ENCODE peak calls at places on chromosomes 3 and 15, in nine cellular contexts. I, W, U, L, P, D, J, Y and M are unnamed samples.

GRCh38 chr3:141192345-141192744 is 39.3 kb upstream of the PXYLP1 start:
- DNase-seq in P (peak), Y (peak), I (peak), W (peak), U (peak), L (peak), J (peak), D (peak), M (peak)

GRCh38 chr15:59594493-59594942 is 17.1 kb upstream of the GCNT3 start:
- DNase-seq in J (peak), D (no peak), I (peak), Y (no peak), U (no peak), P (no peak), W (peak), L (peak), M (no peak)

GRCh38 chr3:116314476-116314875 is 130.8 kb downstream of the LSAMP start:
- DNase-seq in J (no peak), D (no peak), I (no peak), Y (no peak), L (no peak), W (no peak), U (no peak), P (no peak), M (no peak)

GRCh38 chr15:56241374-56242085 is 2.1 kb downstream of the RFX7 start:
- DNase-seq in U (no peak), J (no peak), P (no peak), I (no peak), D (no peak), Y (no peak), L (no peak), W (no peak), M (no peak)

GRCh38 chr3:99319450-99319849 is 318.9 kb upstream of the COL8A1 start:
- DNase-seq in D (no peak), L (no peak), Y (no peak), U (no peak), W (no peak), P (no peak), J (no peak), I (no peak), M (no peak)

GRCh38 chr3:111541911-111542483 is at the start of gene CD96:
- DNase-seq in W (no peak), Y (no peak), L (peak), D (peak), I (no peak), P (no peak), J (no peak), U (no peak), M (no peak)

GRCh38 chr3:187744169-187745151 is 808 bp downstream of the BCL6 start:
- DNase-seq in L (peak), U (peak), W (no peak), J (peak), Y (no peak), D (no peak), I (peak), P (no peak), M (peak)

GRCh38 chr3:170189396-170190256 is 8.1 kb upstream of the PHC3 start:
- DNase-seq in W (no peak), Y (no peak), P (no peak), D (no peak), J (no peak), L (no peak), I (no peak), U (no peak), M (no peak)

GRCh38 chr3:52085883-52086282 is 29.5 kb upstream of the DUSP7 start:
- DNase-seq in L (no peak), J (no peak), P (no peak), I (no peak), D (peak), Y (no peak), W (no peak), U (peak), M (peak)

GRCh38 chr3:134406331-134407246 is 32.3 kb upstream of the AMOTL2 start:
- DNase-seq in I (peak), P (peak), Y (no peak), J (peak), L (peak), D (no peak), W (no peak), U (peak), M (peak)

GRCh38 chr3:11195201-11195600 is 40.9 kb downstream of the HRH1 start:
- DNase-seq in U (no peak), J (no peak), P (no peak), L (no peak), D (no peak), I (no peak), W (no peak), Y (no peak), M (no peak)

GRCh38 chr3:159844801-159845261 is 143.8 kb upstream of the IL12A start:
- DNase-seq in Y (no peak), L (no peak), W (no peak), I (no peak), J (no peak), U (no peak), D (no peak), P (no peak), M (no peak)

GRCh38 chr15:67543348-67543718 is 830 bp downstream of the MAP2K5 start:
- DNase-seq in Y (no peak), U (no peak), D (no peak), I (peak), W (no peak), J (no peak), P (no peak), L (peak), M (no peak)

GRCh38 chr15:88021601-88022000 is 234.9 kb downstream of the NTRK3 start:
- DNase-seq in W (no peak), Y (no peak), D (no peak), I (no peak), J (no peak), U (no peak), L (no peak), P (no peak), M (no peak)

GRCh38 chr15:53910236-53910849 is 67.9 kb upstream of the UNC13C start:
- DNase-seq in W (no peak), J (no peak), Y (no peak), I (peak), U (no peak), L (peak), D (no peak), P (no peak), M (no peak)

GRCh38 chr3:55585856-55586255 is 98.8 kb upstream of the WNT5A start:
- DNase-seq in L (no peak), U (no peak), W (no peak), D (no peak), P (no peak), Y (no peak), I (no peak), J (no peak), M (peak)

GRCh38 chr3:177191108-177191779 is 6.0 kb downstream of the TBL1XR1 start:
- DNase-seq in I (no peak), Y (no peak), U (no peak), J (no peak), D (no peak), W (no peak), P (no peak), L (no peak), M (no peak)

GRCh38 chr3:128355549-128355930 is 111.2 kb downstream of the DNAJB8 start:
- DNase-seq in P (no peak), D (no peak), W (no peak), L (no peak), U (no peak), J (no peak), Y (no peak), I (no peak), M (no peak)

GRCh38 chr3:53039376-53039752 is 6.5 kb downstream of the SFMBT1 start:
- DNase-seq in D (no peak), W (no peak), U (no peak), Y (no peak), I (no peak), J (no peak), P (no peak), L (no peak), M (no peak)

GRCh38 chr3:176479291-176479690 is 718.0 kb downstream of the TBL1XR1 start:
- DNase-seq in Y (no peak), U (no peak), P (no peak), L (no peak), D (no peak), I (no peak), J (no peak), W (no peak), M (no peak)

GRCh38 chr3:128372707-128373533 is 93.8 kb downstream of the DNAJB8 start:
- DNase-seq in Y (no peak), W (no peak), J (no peak), U (no peak), P (no peak), I (no peak), D (no peak), L (no peak), M (no peak)

GRCh38 chr3:88189361-88189810 is 39.6 kb downstream of the C3orf38 start:
- DNase-seq in Y (peak), L (no peak), D (no peak), W (no peak), J (no peak), P (no peak), U (no peak), I (no peak), M (no peak)

GRCh38 chr3:72448375-72448823 is 399.8 kb downstream of the SHQ1 start:
- DNase-seq in W (no peak), U (no peak), Y (no peak), I (no peak), L (no peak), J (no peak), P (no peak), D (no peak), M (no peak)
- H3K4me3 ChIP-seq in W (no peak), U (no peak), Y (no peak), I (no peak), L (no peak), J (no peak), P (no peak), D (no peak), M (no peak)

DNA sequence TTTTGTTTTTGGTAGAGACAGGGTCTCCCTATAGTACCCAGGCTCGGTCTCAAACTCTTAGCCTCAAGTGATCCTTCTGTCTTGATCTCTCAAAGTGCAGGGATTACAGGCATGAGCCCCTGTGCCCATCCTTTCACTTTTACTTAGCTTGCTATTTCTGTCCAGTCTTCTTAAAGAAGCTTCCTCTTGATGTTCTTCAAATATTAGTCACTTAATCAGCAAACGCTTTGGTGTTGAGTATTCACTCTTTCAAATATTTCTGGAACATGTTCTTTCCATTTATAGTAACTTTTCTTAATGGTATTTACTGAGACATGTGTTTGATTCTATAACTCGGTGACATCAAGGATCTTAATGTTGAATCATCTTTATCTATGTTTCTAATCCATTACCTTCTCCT is 122.1 kb downstream of the CNTN6 start:
- DNase-seq in Y (no peak), U (no peak), I (no peak), L (no peak), D (no peak), W (no peak), P (no peak), J (no peak), M (no peak)
- H3K4me3 ChIP-seq in Y (no peak), U (no peak), I (no peak), L (no peak), D (no peak), W (no peak), P (no peak), J (no peak), M (no peak)

DNA sequence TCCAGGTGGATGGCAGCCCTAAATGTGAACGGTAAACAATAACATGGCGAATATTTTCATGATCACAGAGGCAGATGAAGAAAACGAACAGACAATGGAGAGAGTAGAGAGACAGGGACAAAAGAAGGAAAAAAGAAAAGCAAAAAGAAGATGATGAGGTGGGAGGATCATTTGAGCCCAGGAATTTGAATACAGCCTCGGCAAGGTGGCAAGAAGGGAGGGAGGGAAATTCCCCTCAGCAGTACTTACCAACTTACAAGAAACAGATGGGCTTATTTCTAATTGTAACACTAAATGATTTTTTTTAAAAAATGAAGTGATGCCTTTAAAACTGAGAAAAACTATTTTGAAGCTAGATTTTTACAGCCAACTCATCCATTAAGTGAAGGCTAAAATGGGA is 6.0 kb upstream of the MAP4 start:
- DNase-seq in J (no peak), L (no peak), Y (no peak), D (no peak), U (no peak), W (no peak), P (no peak), I (no peak), M (no peak)
- H3K4me3 ChIP-seq in J (no peak), L (no peak), Y (no peak), D (no peak), U (no peak), W (no peak), P (no peak), I (no peak), M (no peak)

DNA sequence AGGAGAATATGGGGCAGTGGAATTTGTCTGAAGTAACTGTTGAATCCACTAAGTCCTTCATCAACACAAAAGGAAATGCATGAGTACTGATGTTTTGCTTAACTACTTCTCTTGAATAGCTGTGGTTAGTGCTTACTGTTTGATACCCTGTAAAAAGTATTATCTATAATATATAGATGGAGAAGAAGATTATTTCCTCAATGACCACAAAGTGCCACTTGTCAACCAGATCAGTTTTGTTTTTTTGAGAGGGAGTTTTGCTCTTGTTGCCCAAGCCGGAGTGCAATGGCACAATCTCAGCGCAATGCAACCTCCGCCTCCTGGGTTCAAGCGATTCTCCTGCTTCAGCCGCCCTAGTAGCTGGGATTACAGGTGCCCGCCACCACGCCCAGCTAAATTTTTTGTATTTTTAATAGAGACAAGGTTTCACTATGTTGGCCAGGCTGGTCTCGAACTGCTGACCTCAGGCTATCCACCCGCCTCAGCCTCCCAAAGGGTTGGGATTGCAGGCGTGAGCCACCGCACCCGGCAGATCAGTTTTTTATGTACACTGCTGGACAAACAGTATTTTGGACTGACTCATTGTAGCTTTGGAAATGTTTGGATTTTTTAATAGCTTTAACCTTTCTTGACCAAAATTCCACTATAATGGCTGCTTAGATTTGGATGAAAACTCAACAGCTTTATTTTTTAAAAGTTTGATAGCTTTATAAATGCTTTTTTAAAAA is 1.5 kb upstream of the RPLP1 start:
- DNase-seq in I (no peak), Y (no peak), W (no peak), P (no peak), J (no peak), L (no peak), U (no peak), D (no peak), M (no peak)
- H3K4me3 ChIP-seq in I (no peak), Y (peak), W (no peak), P (no peak), J (no peak), L (no peak), U (peak), D (peak), M (no peak)

GRCh38 chr3:152243301-152243711 is 25.4 kb upstream of the MBNL1 start:
- DNase-seq in I (no peak), W (no peak), Y (peak), J (no peak), D (peak), L (no peak), P (no peak), U (no peak), M (no peak)
- H3K4me3 ChIP-seq in I (peak), W (no peak), Y (peak), J (no peak), D (peak), L (no peak), P (no peak), U (peak), M (no peak)

DNA sequence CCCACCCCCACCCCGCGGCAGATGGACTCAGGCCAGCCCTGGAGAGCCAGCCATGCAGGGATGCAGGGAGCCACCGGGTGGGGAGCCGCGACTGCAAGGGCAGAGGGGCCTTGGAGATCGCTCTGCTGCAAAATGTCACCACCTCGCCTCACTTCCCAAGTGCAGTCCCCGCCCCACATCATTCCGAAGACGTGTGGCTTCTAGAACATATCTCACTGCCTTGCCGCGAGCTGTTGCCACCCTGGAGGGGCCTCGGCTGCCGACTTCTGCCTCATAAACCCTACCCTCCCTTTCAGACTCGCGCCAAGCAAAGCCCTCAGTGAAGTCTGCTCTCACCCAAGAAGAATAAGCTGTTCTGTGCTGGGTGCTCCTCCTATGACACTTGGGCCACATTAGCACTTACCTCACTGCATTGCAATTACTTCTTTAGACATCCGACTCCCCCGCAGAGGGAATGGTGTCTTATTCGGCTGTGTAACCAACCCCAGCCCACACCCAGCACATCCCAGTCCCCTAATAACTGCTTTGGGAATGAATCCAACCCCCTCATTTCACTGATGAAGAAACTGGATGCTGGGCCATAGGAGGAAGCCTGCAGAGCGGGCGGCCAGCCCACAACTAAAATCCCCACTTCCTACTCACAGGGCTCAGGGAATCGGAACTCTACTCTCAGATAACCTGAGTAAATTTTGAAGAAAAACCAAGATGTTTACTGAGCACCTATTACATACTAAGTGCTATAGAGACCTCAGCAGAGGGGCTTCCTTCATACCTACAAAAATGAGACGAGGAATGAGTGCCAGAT is 8.6 kb downstream of the TLE3 start:
- DNase-seq in I (no peak), D (no peak), L (no peak), Y (no peak), P (no peak), J (no peak), U (no peak), W (no peak), M (peak)
- H3K4me3 ChIP-seq in I (no peak), D (no peak), L (no peak), Y (no peak), P (no peak), J (peak), U (no peak), W (no peak), M (no peak)

GRCh38 chr15:31396881-31397560 is 70.4 kb downstream of the KLF13 start:
- DNase-seq in I (peak), W (no peak), P (peak), Y (no peak), U (peak), L (peak), J (peak), D (no peak), M (peak)

GRCh38 chr15:31391687-31392671 is 65.3 kb downstream of the KLF13 start:
- DNase-seq in P (no peak), U (peak), Y (no peak), I (peak), W (peak), L (peak), D (peak), J (peak), M (peak)

GRCh38 chr15:31390777-31391486 is 64.3 kb downstream of the KLF13 start:
- DNase-seq in I (no peak), J (no peak), L (no peak), U (peak), Y (no peak), W (no peak), P (no peak), D (no peak), M (peak)

GRCh38 chr15:31392761-31393401 is 66.2 kb downstream of the KLF13 start:
- DNase-seq in Y (no peak), D (no peak), L (peak), P (no peak), I (peak), J (no peak), U (peak), W (no peak), M (peak)

GRCh38 chr15:31393441-31394091 is 66.9 kb downstream of the KLF13 start:
- DNase-seq in L (no peak), W (no peak), U (peak), D (no peak), Y (no peak), I (no peak), P (no peak), J (no peak), M (peak)
- H3K4me3 ChIP-seq in L (no peak), W (no peak), U (peak), D (no peak), Y (no peak), I (peak), P (no peak), J (no peak), M (peak)

GRCh38 chr15:89578146-89578545 is 2.9 kb downstream of the TICRR start:
- DNase-seq in Y (no peak), D (no peak), L (no peak), J (no peak), U (no peak), I (no peak), P (no peak), W (no peak), M (no peak)
- H3K4me3 ChIP-seq in Y (peak), D (no peak), L (no peak), J (no peak), U (no peak), I (no peak), P (peak), W (no peak), M (peak)